ENCODE peak calls at places on chromosomes 7 and 10, in five cellular contexts. C is mesendoderm, G is IMR-90, K is H1, U is H9. D is an unnamed sample.
A peak's percentile ranks its signal among the peaks of the same experiment; 100 is the strongest.

GRCh38 chr10:3623746-3624145 is 161.3 kb downstream of the KLF6 start:
- DNase-seq in K (no peak), G (peak; percentile 87), U (no peak), C (peak; percentile 48), D (peak; percentile 98)

GRCh38 chr10:88071814-88072380 is 208.5 kb downstream of the PTEN start:
- DNase-seq in C (no peak), K (no peak), U (no peak), G (no peak), D (no peak)

GRCh38 chr7:2525161-2525930 is 5.8 kb downstream of the LFNG start:
- DNase-seq in K (no peak), U (no peak), G (no peak), C (no peak), D (peak; percentile 88)

GRCh38 chr7:111090834-111091233 is at the start of gene LRRN3:
- DNase-seq in K (no peak), G (peak; percentile 61), C (no peak), U (peak; percentile 24), D (peak; percentile 4)

GRCh38 chr10:74056081-74056818 is 58.3 kb downstream of the VCL start:
- DNase-seq in U (no peak), C (peak; percentile 48), G (peak; percentile 85), K (no peak), D (peak; percentile 31)

GRCh38 chr7:91657386-91658120 is 222.9 kb downstream of the MTERF1 start:
- DNase-seq in C (peak; percentile 88), U (no peak), K (no peak), G (no peak), D (no peak)

GRCh38 chr10:133278577-133279265 is 2.1 kb upstream of the ADAM8 start:
- DNase-seq in U (no peak), C (no peak), K (no peak), G (peak; percentile 49), D (peak; percentile 99)

GRCh38 chr7:27100601-27101187 is 1.8 kb downstream of the HOXA2 start:
- DNase-seq in K (no peak), U (no peak), G (peak; percentile 54), C (peak; percentile 63), D (no peak)

GRCh38 chr7:610531-611280 is 91.1 kb upstream of the PDGFA start:
- DNase-seq in C (no peak), U (no peak), K (no peak), G (peak; percentile 12), D (no peak)

GRCh38 chr7:87797798-87798403 is 78.3 kb downstream of the SLC25A40 start:
- DNase-seq in K (no peak), G (peak; percentile 47), C (peak; percentile 66), U (no peak), D (peak; percentile 68)

GRCh38 chr7:37916017-37916672 is 472 bp downstream of the SFRP4 start:
- DNase-seq in C (peak; percentile 10), G (no peak), U (peak; percentile 64), K (no peak), D (no peak)

GRCh38 chr10:18400201-18400910 is 251.0 kb downstream of the NSUN6 start:
- DNase-seq in C (peak; percentile 55), U (peak; percentile 32), G (peak; percentile 3), K (no peak), D (peak; percentile 6)

GRCh38 chr10:101536800-101537199 is 51.3 kb downstream of the POLL start:
- DNase-seq in K (no peak), C (peak; percentile 50), G (peak; percentile 27), U (no peak), D (no peak)

GRCh38 chr7:4461511-4461910 is 220.6 kb upstream of the FOXK1 start:
- DNase-seq in C (no peak), U (no peak), G (no peak), K (no peak), D (no peak)

GRCh38 chr10:113021268-113022028 is 71.4 kb downstream of the TCF7L2 start:
- DNase-seq in C (no peak), K (no peak), G (no peak), U (no peak), D (no peak)
- H3K27ac ChIP-seq in C (no peak overlapping the region), K (no peak overlapping the region), G (no peak overlapping the region), U (no peak overlapping the region), D (no peak overlapping the region)

GRCh38 chr10:70998086-70998485 is 109.7 kb upstream of the PCBD1 start:
- DNase-seq in C (no peak), G (no peak), K (no peak), U (no peak), D (no peak)

GRCh38 chr10:71001470-71001869 is 113.1 kb upstream of the PCBD1 start:
- DNase-seq in K (no peak), C (no peak), U (no peak), G (no peak), D (no peak)

GRCh38 chr10:70996549-70996948 is 108.2 kb upstream of the PCBD1 start:
- DNase-seq in U (no peak), C (no peak), K (no peak), G (no peak), D (no peak)

GRCh38 chr10:70993051-70993450 is 104.7 kb upstream of the PCBD1 start:
- DNase-seq in K (no peak), C (no peak), G (no peak), U (no peak), D (no peak)

GRCh38 chr10:70997236-70997635 is 108.9 kb upstream of the PCBD1 start:
- DNase-seq in K (no peak), C (no peak), U (no peak), G (no peak), D (no peak)
- H3K4ac ChIP-seq in K (no peak overlapping the region), C (no peak overlapping the region), U (no peak overlapping the region), G (no peak overlapping the region), D (no peak overlapping the region)

GRCh38 chr7:69656890-69657289 is 58.6 kb downstream of the AUTS2 start:
- DNase-seq in G (no peak), K (no peak), C (peak; percentile 88), U (no peak), D (no peak)
- H3K4me2 ChIP-seq in G (no peak overlapping the region), K (no peak overlapping the region), C (no peak overlapping the region), U (no peak overlapping the region), D (no peak overlapping the region)

GRCh38 chr10:26555719-26556368 is 117.7 kb downstream of the APBB1IP start:
- DNase-seq in K (no peak), U (no peak), G (no peak), C (no peak), D (peak; percentile 50)
- H3K27ac ChIP-seq in K (no peak overlapping the region), U (no peak overlapping the region), G (no peak overlapping the region), C (no peak overlapping the region), D (no peak overlapping the region)

GRCh38 chr7:98378210-98378819 is 22.6 kb downstream of the BAIAP2L1 start:
- DNase-seq in U (no peak), K (no peak), C (no peak), G (no peak), D (peak; percentile 63)
- H3K4ac ChIP-seq in U (no peak overlapping the region), K (no peak overlapping the region), C (no peak overlapping the region), G (no peak overlapping the region), D (no peak overlapping the region)

GRCh38 chr7:150957119-150958020 is 20.8 kb downstream of the KCNH2 start:
- DNase-seq in U (no peak), G (no peak), C (no peak), K (no peak), D (no peak)
- H3K4me2 ChIP-seq in U (no peak overlapping the region), G (no peak overlapping the region), C (no peak overlapping the region), K (no peak overlapping the region), D (no peak overlapping the region)

GRCh38 chr7:137881607-137882260 is 35.0 kb upstream of the DGKI start:
- DNase-seq in K (no peak), C (no peak), G (no peak), U (no peak), D (peak; percentile 23)
- H3K27ac ChIP-seq in K (no peak overlapping the region), C (no peak overlapping the region), G (peak overlapping the region; percentile 18), U (no peak overlapping the region), D (no peak overlapping the region)

DNA sequence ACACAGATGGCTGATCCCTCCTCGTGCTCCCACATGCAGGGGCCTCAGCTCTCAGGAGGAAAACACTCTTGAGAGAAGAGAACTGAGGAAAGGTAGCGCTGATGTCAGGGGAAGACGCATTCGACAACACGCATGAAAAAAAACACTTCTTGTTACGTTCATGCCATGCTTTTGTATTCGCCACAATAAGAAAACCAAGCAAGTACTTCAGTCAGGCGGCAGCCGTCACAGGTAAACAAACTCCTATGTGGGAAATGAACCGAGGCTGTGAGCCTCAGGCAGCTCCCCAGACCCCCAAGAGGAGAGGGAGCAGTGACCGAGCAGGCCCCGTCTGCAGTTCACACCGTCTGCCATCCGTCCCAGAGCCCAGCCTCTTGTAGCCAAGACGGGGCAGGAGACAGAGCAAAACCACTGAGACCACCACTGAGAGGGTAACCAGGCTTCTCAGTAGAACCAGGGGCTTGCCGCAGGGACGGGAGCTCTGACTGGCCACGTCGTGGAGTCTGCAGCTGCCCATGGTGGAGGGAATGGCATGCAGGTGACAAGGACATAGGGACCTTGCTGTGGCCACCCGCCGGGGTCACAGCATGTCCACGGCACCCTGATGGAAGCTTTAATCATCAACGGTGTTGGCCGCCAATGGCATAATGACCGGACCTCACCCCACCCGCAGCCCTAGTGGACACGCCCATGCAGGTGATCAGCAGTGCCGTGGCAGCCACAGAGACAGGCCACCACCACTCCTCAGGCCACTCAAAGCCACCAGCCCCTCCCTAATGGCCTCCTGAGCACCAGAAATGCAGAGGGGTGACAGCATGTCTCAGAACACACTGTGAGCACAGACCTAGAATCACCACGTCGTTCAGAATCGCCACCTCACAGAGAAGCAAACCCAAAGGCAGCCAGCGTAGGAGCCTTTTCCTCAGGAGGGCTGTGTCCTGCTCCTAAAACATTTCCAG is 304.3 kb downstream of the PTPRN2 start:
- DNase-seq in C (no peak), G (no peak), K (no peak), U (peak; percentile 22), D (no peak)
- H3K4ac ChIP-seq in C (no peak overlapping the region), G (no peak overlapping the region), K (no peak overlapping the region), U (no peak overlapping the region), D (no peak overlapping the region)

DNA sequence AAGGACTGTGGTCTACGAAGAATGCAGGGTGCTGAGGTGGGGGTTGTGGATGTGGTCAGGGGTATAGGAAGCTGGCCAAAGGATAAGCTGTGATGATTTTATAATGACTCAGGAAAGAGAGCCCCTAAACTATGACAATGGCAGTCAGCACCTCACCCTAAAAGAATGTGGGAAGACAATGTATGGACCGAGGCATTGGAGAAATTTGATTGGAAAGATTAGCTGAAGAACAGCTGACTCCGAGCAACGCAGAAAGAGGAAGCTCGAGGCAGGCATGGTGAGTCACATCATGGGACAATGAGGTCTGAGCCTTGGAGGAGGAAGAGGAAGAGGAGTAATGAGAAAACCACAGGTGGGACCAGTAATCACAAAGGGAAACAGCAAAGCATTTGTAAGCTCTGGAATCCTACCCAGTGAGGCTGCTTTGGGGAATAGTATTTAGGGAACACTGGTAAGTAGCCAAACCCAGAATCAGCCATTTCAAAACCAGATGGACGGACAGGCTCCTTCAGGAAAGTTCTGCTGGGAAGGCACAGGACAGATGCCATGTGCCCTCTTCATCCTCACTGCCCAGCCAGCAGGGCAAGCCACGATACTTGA is 295.4 kb downstream of the PRPF18 start:
- DNase-seq in G (peak; percentile 98), U (peak; percentile 89), C (peak; percentile 99), K (peak; percentile 86), D (peak; percentile 77)
- H3K4me2 ChIP-seq in G (peak overlapping the region; percentile 70), U (peak overlapping the region; percentile 60), C (no peak overlapping the region), K (peak overlapping the region; percentile 75), D (peak overlapping the region; percentile 28)

GRCh38 chr10:95476482-95477174 is 84.5 kb downstream of the SORBS1 start:
- DNase-seq in U (no peak), G (no peak), K (no peak), C (peak; percentile 57), D (no peak)
- H3K27ac ChIP-seq in U (peak overlapping the region; percentile 67), G (no peak overlapping the region), K (peak overlapping the region; percentile 80), C (peak overlapping the region; percentile 69), D (no peak overlapping the region)

D was measured in trophoblast cell.